ENCODE peak calls at places on chromosome 6, in four cellular contexts. X is epithelial cell of esophagus; R is Caki2; U is CD8-positive, alpha-beta memory T cell. V is an unnamed sample.

GRCh38 chr6:31836036-31836675 is 8.6 kb downstream of the HSPA1B start:
- DNase-seq in R (no peak), U (no peak), X (no peak), V (no peak)

GRCh38 chr6:79586548-79586947 is 44.6 kb upstream of the SH3BGRL2 start:
- DNase-seq in R (no peak), U (no peak), X (peak), V (peak)

GRCh38 chr6:33667776-33668175 is 43.7 kb downstream of the UQCC2 start:
- DNase-seq in X (no peak), U (no peak), R (no peak), V (no peak)

GRCh38 chr6:81380718-81381338 is 371.7 kb downstream of the TENT5A start:
- DNase-seq in U (no peak), R (no peak), X (no peak), V (no peak)

GRCh38 chr6:82088978-82089855 is 158.3 kb downstream of the IBTK start:
- DNase-seq in R (no peak), X (peak), U (no peak), V (no peak)

GRCh38 chr6:84582997-84583396 is 181.4 kb downstream of the TBX18 start:
- DNase-seq in X (no peak), R (no peak), U (no peak), V (peak)

GRCh38 chr6:11315743-11316437 is 83.4 kb upstream of the NEDD9 start:
- DNase-seq in X (peak), R (peak), U (no peak), V (peak)

GRCh38 chr6:137240168-137240567 is 21.0 kb upstream of the IFNGR1 start:
- DNase-seq in U (no peak), R (no peak), X (peak), V (peak)

GRCh38 chr6:154247119-154247814 is 109.3 kb downstream of the IPCEF1 start:
- DNase-seq in U (peak), R (no peak), X (no peak), V (peak)

GRCh38 chr6:30154061-30154460 is 7.0 kb downstream of the TRIM10 start:
- DNase-seq in X (no peak), R (no peak), U (no peak), V (no peak)

GRCh38 chr6:168301648-168302398 is 17.8 kb downstream of the DACT2 start:
- DNase-seq in U (no peak), R (peak), X (no peak), V (no peak)

GRCh38 chr6:149566372-149567193 is at the start of gene GINM1:
- DNase-seq in X (peak), R (peak), U (peak), V (peak)

V was measured in MCF 10A.